ENCODE peak calls at places on chromosomes 12 and 14, in four cellular contexts. T, S, O and P are unnamed samples. For H3K9me1 and H3K36me3, the result is how much of the 10 kb centered on the place peaks cover.

GRCh38 chr14:90447720-90448497 is 51.1 kb downstream of the CALM1 start:
- DNase-seq in O (peak), T (no peak), S (no peak), P (no peak)

GRCh38 chr12:50086148-50086547 is 1.0 kb downstream of the SMARCD1 start:
- DNase-seq in T (no peak), O (no peak), S (no peak), P (no peak)

GRCh38 chr12:110590806-110591326 is 7.7 kb upstream of the PPTC7 start:
- DNase-seq in T (peak), O (no peak), S (no peak), P (no peak)

GRCh38 chr12:125470838-125471775 is 405.9 kb downstream of the AACS start:
- DNase-seq in O (no peak), T (no peak), S (no peak), P (no peak)

GRCh38 chr14:27148143-27148542 is 550.3 kb upstream of the NOVA1 start:
- DNase-seq in T (no peak), S (no peak), O (no peak), P (no peak)

GRCh38 chr12:107361970-107362369 is 268.6 kb upstream of the CRY1 start:
- DNase-seq in S (no peak), T (no peak), O (no peak), P (no peak)

GRCh38 chr12:71397433-71397954 is 42.1 kb upstream of the LGR5 start:
- DNase-seq in O (no peak), T (no peak), S (no peak), P (no peak)

GRCh38 chr12:89756638-89757321 is 48.1 kb upstream of the ATP2B1 start:
- DNase-seq in O (peak), S (peak), T (peak), P (peak)

GRCh38 chr12:48296586-48297396 is 53.9 kb downstream of the ZNF641 start:
- DNase-seq in T (peak), O (peak), S (peak), P (peak)

GRCh38 chr14:102219316-102219715 is 79.6 kb downstream of the WDR20 start:
- DNase-seq in O (no peak), S (no peak), T (no peak), P (no peak)
- H3K9me1 ChIP-seq in O (under half), S (under half), T (under half), P (under half)

GRCh38 chr14:70947739-70948138 is 40.5 kb downstream of the PCNX1 start:
- DNase-seq in T (no peak), O (no peak), S (no peak), P (no peak)
- H3K36me3 ChIP-seq in T (under half), O (under half), S (under half), P (under half)

DNA sequence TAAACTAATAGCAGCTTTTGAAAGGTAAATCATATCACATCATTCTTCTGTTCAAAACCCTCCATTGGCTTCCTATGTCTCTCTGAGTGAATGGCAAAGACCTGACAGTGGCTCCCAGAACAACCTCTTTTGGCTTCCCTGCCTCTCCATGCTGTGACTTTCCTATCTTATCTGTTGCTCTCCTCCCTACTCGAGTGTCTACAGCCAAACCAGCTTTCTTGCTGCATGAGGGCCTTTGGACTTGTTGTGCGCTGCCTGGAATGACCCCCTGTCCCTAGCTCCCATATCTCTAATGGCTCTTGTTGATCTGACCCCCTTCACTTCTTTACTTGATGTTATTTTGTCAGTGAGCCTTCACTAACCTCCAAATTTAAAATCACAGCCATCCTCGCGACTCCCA is 2.5 kb downstream of the SYNE2 start:
- DNase-seq in O (no peak), S (no peak), T (no peak), P (no peak)
- H3K4me2 ChIP-seq in O (no peak), S (peak), T (no peak), P (no peak)

DNA sequence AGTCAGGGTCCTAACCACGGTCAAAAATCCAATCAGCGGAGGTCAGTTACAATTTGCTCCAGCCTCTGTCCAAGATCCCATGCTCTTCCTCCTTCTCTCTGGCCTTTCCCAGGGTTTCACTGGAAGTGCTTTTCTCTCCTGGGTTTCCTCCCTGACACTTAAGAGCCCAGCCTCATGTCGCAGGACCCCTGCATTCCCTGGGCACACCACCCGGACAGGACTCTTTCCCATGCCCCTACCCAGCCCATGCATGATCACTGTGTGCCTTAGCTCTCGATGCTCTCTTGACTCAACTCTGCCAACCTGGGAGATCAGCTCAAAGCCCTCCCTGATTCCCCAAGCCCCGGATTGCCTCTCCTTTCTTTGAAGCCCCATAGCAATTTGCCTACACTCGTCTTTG is 15.5 kb upstream of the TAC3 start:
- DNase-seq in T (no peak), S (no peak), O (no peak), P (no peak)
- H3K9me1 ChIP-seq in T (under half), S (under half), O (under half), P (under half)

GRCh38 chr12:131732996-131733615 is 22.2 kb downstream of the SFSWAP start:
- DNase-seq in S (no peak), O (no peak), T (no peak), P (no peak)
- H3K36me3 ChIP-seq in S (under half), O (half or more), T (half or more), P (under half)

DNA sequence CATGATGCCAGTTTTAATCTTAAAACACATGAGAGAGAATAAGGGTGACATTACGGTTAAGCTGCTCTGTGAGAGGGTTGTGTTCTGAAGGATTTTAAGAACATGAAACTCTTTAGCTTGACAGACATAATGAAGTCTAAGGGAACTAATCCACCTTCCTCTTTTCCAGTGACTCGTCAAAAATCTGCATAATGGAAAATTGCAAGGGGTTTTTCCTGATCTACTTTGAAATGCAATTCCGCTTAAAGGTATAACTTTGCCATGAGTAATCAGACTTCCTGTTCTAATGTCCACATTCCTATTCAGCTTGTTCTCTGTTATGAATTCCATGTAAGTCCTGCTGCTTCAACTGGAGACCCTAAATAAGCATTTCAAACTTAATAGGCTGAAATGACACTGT is at the start of gene ZNF705A:
- DNase-seq in S (no peak), T (peak), O (no peak), P (peak)
- H3K4me2 ChIP-seq in S (peak), T (peak), O (peak), P (peak)

GRCh38 chr12:94192506-94192905 is 44.1 kb downstream of the PLXNC1 start:
- DNase-seq in T (no peak), O (no peak), S (no peak), P (no peak)

GRCh38 chr12:94193168-94193567 is 44.8 kb downstream of the PLXNC1 start:
- DNase-seq in S (no peak), T (no peak), O (no peak), P (no peak)

GRCh38 chr12:94195483-94195882 is 47.1 kb downstream of the PLXNC1 start:
- DNase-seq in S (no peak), O (no peak), T (no peak), P (no peak)

GRCh38 chr12:94191023-94191422 is 42.6 kb downstream of the PLXNC1 start:
- DNase-seq in O (no peak), T (no peak), S (no peak), P (no peak)

GRCh38 chr12:94193623-94194022 is 45.2 kb downstream of the PLXNC1 start:
- DNase-seq in S (no peak), O (no peak), T (no peak), P (no peak)
- H3K9me1 ChIP-seq in S (under half), O (under half), T (under half), P (under half)

GRCh38 chr12:132736378-132736777 is 25.3 kb downstream of the ANKLE2 start:
- DNase-seq in O (no peak), S (no peak), T (no peak), P (no peak)
- H3K36me3 ChIP-seq in O (half or more), S (half or more), T (half or more), P (half or more)